ENCODE peak calls at places on chromosomes 5 and 9, in ten cellular contexts. S is transverse colon, O is neural crest cell, G is LoVo, R is NCI-H2171 treated with DMSO at 0.1 percent for 48 hours, N is OCI-M1, B is AML-193, F is tibial artery, C is HEK293T, A is AG20443. P is an unnamed sample.

GRCh38 chr9:90552317-90552716 is 90.3 kb downstream of the DIRAS2 start:
- DNase-seq in S (peak), O (no peak), G (no peak), R (no peak), N (no peak), B (no peak), F (no peak), C (no peak), A (no peak), P (no peak)

GRCh38 chr9:133842174-133842573 is 104.0 kb upstream of the SARDH start:
- DNase-seq in S (peak), O (no peak), G (no peak), R (peak), N (no peak), B (no peak), F (no peak), C (no peak), A (no peak), P (no peak)

GRCh38 chr5:139494832-139495231 is 12.3 kb upstream of the STING1 start:
- DNase-seq in S (no peak), O (no peak), G (no peak), R (no peak), N (no peak), B (no peak), F (no peak), C (no peak), A (peak), P (no peak)

GRCh38 chr9:95102572-95102971 is 214.9 kb downstream of the FANCC start:
- DNase-seq in S (no peak), O (no peak), G (no peak), R (no peak), N (no peak), B (no peak), F (no peak), C (no peak), A (no peak), P (no peak)

GRCh38 chr5:82426419-82427154 is 148.4 kb upstream of the RPS23 start:
- DNase-seq in S (no peak), O (no peak), G (no peak), R (no peak), N (no peak), B (no peak), F (peak), C (no peak), A (no peak), P (no peak)

GRCh38 chr9:72790934-72791333 is 161.9 kb downstream of the ALDH1A1 start:
- DNase-seq in S (no peak), O (no peak), G (no peak), R (no peak), N (no peak), B (no peak), F (no peak), C (no peak), A (no peak), P (no peak)

GRCh38 chr5:14155075-14155474 is 11.9 kb downstream of the TRIO start:
- DNase-seq in S (no peak), O (no peak), G (no peak), R (no peak), N (no peak), B (no peak), F (no peak), C (no peak), A (no peak), P (no peak)

GRCh38 chr5:38651806-38652205 is 95.4 kb upstream of the LIFR start:
- DNase-seq in S (no peak), O (no peak), G (no peak), R (no peak), N (no peak), B (no peak), F (no peak), C (no peak), A (no peak), P (no peak)

GRCh38 chr5:11273180-11273882 is 512.3 kb upstream of the DAP start:
- DNase-seq in S (no peak), O (no peak), G (no peak), R (peak), N (no peak), B (no peak), F (no peak), C (no peak), A (no peak), P (no peak)

GRCh38 chr5:135178476-135179155 is 144.6 kb upstream of the PITX1 start:
- DNase-seq in S (no peak), O (no peak), G (no peak), R (no peak), N (no peak), B (no peak), F (no peak), C (no peak), A (no peak), P (no peak)

GRCh38 chr9:135662758-135663450 is at the start of gene LCN9:
- DNase-seq in S (no peak), O (no peak), G (no peak), R (no peak), N (no peak), B (no peak), F (no peak), C (no peak), A (peak), P (peak)

GRCh38 chr5:162817381-162817780 is 620.0 kb upstream of the CCNG1 start:
- DNase-seq in S (no peak), O (no peak), G (no peak), R (no peak), N (no peak), B (no peak), F (no peak), C (no peak), A (no peak), P (no peak)

GRCh38 chr9:4666042-4666699 is at the start of gene SPATA6L:
- DNase-seq in S (peak), O (peak), G (peak), R (peak), N (peak), B (no peak), F (peak), C (no peak), A (peak), P (peak)

GRCh38 chr5:143536364-143536763 is 132.9 kb upstream of the NR3C1 start:
- DNase-seq in S (no peak), O (no peak), G (peak), R (no peak), N (no peak), B (no peak), F (peak), C (no peak), A (peak), P (no peak)

GRCh38 chr5:143311428-143311827 is 92.1 kb downstream of the NR3C1 start:
- DNase-seq in S (no peak), O (no peak), G (no peak), R (no peak), N (no peak), B (no peak), F (no peak), C (no peak), A (no peak), P (no peak)

GRCh38 chr5:1804001-1804690 is 2.9 kb downstream of the NDUFS6 start:
- DNase-seq in S (no peak), O (no peak), G (no peak), R (no peak), N (no peak), B (no peak), F (no peak), C (no peak), A (no peak), P (no peak)

GRCh38 chr9:131438190-131438589 is 44.3 kb downstream of the PRRC2B start:
- DNase-seq in S (no peak), O (no peak), G (no peak), R (no peak), N (no peak), B (no peak), F (no peak), C (no peak), A (peak), P (no peak)

GRCh38 chr5:93735378-93735777 is 6.0 kb downstream of the POU5F2 start:
- DNase-seq in S (no peak), O (no peak), G (no peak), R (no peak), N (no peak), B (no peak), F (no peak), C (no peak), A (peak), P (no peak)

GRCh38 chr5:150045512-150045911 is 40.8 kb downstream of the CSF1R start:
- DNase-seq in S (no peak), O (no peak), G (no peak), R (no peak), N (no peak), B (no peak), F (no peak), C (no peak), A (no peak), P (no peak)

GRCh38 chr5:168291961-168292782 is 727 bp downstream of the WWC1 start:
- DNase-seq in S (peak), O (no peak), G (peak), R (peak), N (no peak), B (no peak), F (no peak), C (peak), A (no peak), P (no peak)

GRCh38 chr5:140734354-140734753 is 34.1 kb downstream of the ZMAT2 start:
- DNase-seq in S (no peak), O (no peak), G (no peak), R (no peak), N (peak), B (no peak), F (no peak), C (peak), A (peak), P (no peak)

GRCh38 chr5:149938791-149939358 is 5.7 kb downstream of the PDE6A start:
- DNase-seq in S (no peak), O (no peak), G (no peak), R (no peak), N (no peak), B (peak), F (peak), C (no peak), A (peak), P (no peak)

GRCh38 chr5:123223906-123224305 is 134.9 kb downstream of the PRDM6 start:
- DNase-seq in S (no peak), O (no peak), G (no peak), R (no peak), N (no peak), B (no peak), F (no peak), C (no peak), A (no peak), P (no peak)

GRCh38 chr5:134026521-134027202 is 21.9 kb upstream of the VDAC1 start:
- DNase-seq in S (peak), O (no peak), G (peak), R (peak), N (peak), B (peak), F (no peak), C (peak), A (peak), P (no peak)

GRCh38 chr5:128081111-128081865 is 2.3 kb upstream of the SLC12A2 start:
- DNase-seq in S (no peak), O (no peak), G (peak), R (no peak), N (no peak), B (no peak), F (no peak), C (peak), A (peak), P (no peak)

GRCh38 chr9:77944556-77945261 is 86.9 kb downstream of the GNAQ start:
- DNase-seq in S (peak), O (no peak), G (peak), R (no peak), N (peak), B (peak), F (no peak), C (peak), A (no peak), P (no peak)

GRCh38 chr9:38396371-38396671 is 3.8 kb downstream of the ALDH1B1 start:
- DNase-seq in S (no peak), O (no peak), G (no peak), R (no peak), N (no peak), B (no peak), F (no peak), C (no peak), A (no peak), P (no peak)

GRCh38 chr5:150612905-150613670 is 27.4 kb upstream of the SYNPO start:
- DNase-seq in S (peak), O (no peak), G (no peak), R (no peak), N (no peak), B (no peak), F (peak), C (no peak), A (no peak), P (no peak)

GRCh38 chr5:123051206-123051605 is 14.7 kb upstream of the PPIC start:
- DNase-seq in S (no peak), O (no peak), G (no peak), R (no peak), N (no peak), B (no peak), F (no peak), C (no peak), A (no peak), P (no peak)

GRCh38 chr5:145942202-145942601 is 5.8 kb downstream of the SH3RF2 start:
- DNase-seq in S (no peak), O (no peak), G (no peak), R (no peak), N (no peak), B (no peak), F (no peak), C (no peak), A (no peak), P (no peak)

GRCh38 chr5:905139-905642 is 12.5 kb downstream of the TRIP13 start:
- DNase-seq in S (no peak), O (no peak), G (no peak), R (no peak), N (no peak), B (no peak), F (no peak), C (no peak), A (no peak), P (no peak)

GRCh38 chr5:129945779-129946270 is 41.6 kb downstream of the CHSY3 start:
- DNase-seq in S (no peak), O (no peak), G (no peak), R (no peak), N (no peak), B (no peak), F (no peak), C (no peak), A (no peak), P (no peak)

GRCh38 chr9:118170032-118170955 is 466.1 kb downstream of the TLR4 start:
- DNase-seq in S (peak), O (peak), G (peak), R (peak), N (peak), B (peak), F (no peak), C (peak), A (peak), P (peak)

GRCh38 chr5:142320851-142321560 is 3.8 kb downstream of the SPRY4 start:
- DNase-seq in S (no peak), O (no peak), G (no peak), R (peak), N (peak), B (no peak), F (no peak), C (no peak), A (no peak), P (no peak)

GRCh38 chr5:15835514-15835913 is 335.5 kb downstream of the FBXL7 start:
- DNase-seq in S (no peak), O (no peak), G (no peak), R (no peak), N (no peak), B (no peak), F (no peak), C (no peak), A (peak), P (no peak)

GRCh38 chr9:28365020-28365640 is 791.8 kb upstream of the C9orf72 start:
- DNase-seq in S (no peak), O (no peak), G (no peak), R (peak), N (peak), B (no peak), F (no peak), C (peak), A (no peak), P (no peak)

GRCh38 chr5:135426102-135427082 is 20.8 kb downstream of the DCANP1 start:
- DNase-seq in S (no peak), O (no peak), G (peak), R (peak), N (peak), B (peak), F (no peak), C (peak), A (peak), P (no peak)

GRCh38 chr5:107765685-107766063 is 94.9 kb upstream of the EFNA5 start:
- DNase-seq in S (no peak), O (no peak), G (no peak), R (no peak), N (no peak), B (no peak), F (no peak), C (no peak), A (no peak), P (no peak)

GRCh38 chr5:14569948-14570691 is 11.5 kb upstream of the OTULINL start:
- DNase-seq in S (no peak), O (no peak), G (no peak), R (no peak), N (no peak), B (no peak), F (no peak), C (no peak), A (no peak), P (no peak)

P was measured in hippocampal formation.